ENCODE peak calls at places on chromosomes 13 and 19, in eight cellular contexts. G is cardiac muscle cell, O is cardiac fibroblast, Q is RWPE1, Z is neural progenitor cell, P is fibroblast of the aortic adventitia, F is thoracic aorta, R is right atrium auricular region. A is an unnamed sample.

GRCh38 chr19:10907925-10908324 is 20.5 kb downstream of the YIPF2 start:
- DNase-seq in G (no peak), O (no peak), Q (no peak), Z (no peak), P (no peak), F (no peak), R (no peak), A (no peak)

GRCh38 chr13:51180853-51181511 is 41.2 kb upstream of the FAM124A start:
- DNase-seq in G (no peak), O (no peak), Q (no peak), Z (no peak), P (no peak), F (no peak), R (no peak), A (no peak)

GRCh38 chr13:97630725-97631124 is 196.8 kb downstream of the RAP2A start:
- DNase-seq in G (no peak), O (no peak), Q (no peak), Z (no peak), P (no peak), F (no peak), R (no peak), A (no peak)

GRCh38 chr19:15283141-15283885 is 49.0 kb downstream of the BRD4 start:
- DNase-seq in G (peak; percentile 19), O (peak; percentile 55), Q (no peak), Z (no peak), P (peak; percentile 83), F (peak; percentile 63), R (peak; percentile 80), A (no peak)

GRCh38 chr19:29287061-29287460 is 74.1 kb upstream of the UQCRFS1 start:
- DNase-seq in G (no peak), O (no peak), Q (no peak), Z (no peak), P (no peak), F (no peak), R (no peak), A (no peak)

GRCh38 chr13:59356607-59357006 is 807.1 kb downstream of the DIAPH3 start:
- DNase-seq in G (no peak), O (peak; percentile 87), Q (no peak), Z (no peak), P (peak; percentile 9), F (no peak), R (peak; percentile 79), A (no peak)

GRCh38 chr13:75347457-75347856 is 134.5 kb downstream of the TBC1D4 start:
- DNase-seq in G (no peak), O (no peak), Q (no peak), Z (no peak), P (no peak), F (no peak), R (no peak), A (no peak)

GRCh38 chr19:2235396-2236284 is 489 bp downstream of the PLEKHJ1 start:
- DNase-seq in G (peak; percentile 58), O (no peak), Q (no peak), Z (peak; percentile 37), P (no peak), F (no peak), R (no peak), A (no peak)

GRCh38 chr19:44003461-44004134 is 841 bp downstream of the ZNF230 start:
- DNase-seq in G (peak; percentile 10), O (peak; percentile 14), Q (peak; percentile 19), Z (peak; percentile 33), P (peak; percentile 11), F (no peak), R (no peak), A (no peak)

GRCh38 chr19:45464274-45464673 is 3.5 kb upstream of the FOSB start:
- DNase-seq in G (no peak), O (no peak), Q (no peak), Z (no peak), P (no peak), F (no peak), R (no peak), A (no peak)

GRCh38 chr19:21603431-21604153 is 98.2 kb downstream of the ZNF429 start:
- DNase-seq in G (peak; percentile 15), O (no peak), Q (no peak), Z (no peak), P (no peak), F (no peak), R (no peak), A (no peak)

GRCh38 chr13:26502826-26503225 is 54.7 kb upstream of the WASF3 start:
- DNase-seq in G (no peak), O (peak; percentile 67), Q (no peak), Z (peak; percentile 40), P (peak; percentile 88), F (no peak), R (peak; percentile 77), A (no peak)

GRCh38 chr19:7928741-7929701 is 3.1 kb upstream of the CTXN1 start:
- DNase-seq in G (peak; percentile 49), O (peak; percentile 93), Q (peak; percentile 58), Z (peak; percentile 75), P (peak; percentile 94), F (no peak), R (no peak), A (no peak)

GRCh38 chr13:39324806-39325311 is 278.1 kb downstream of the LHFPL6 start:
- DNase-seq in G (no peak), O (no peak), Q (no peak), Z (no peak), P (no peak), F (no peak), R (no peak), A (no peak)

GRCh38 chr19:824885-825284 is 2.8 kb upstream of the AZU1 start:
- DNase-seq in G (no peak), O (no peak), Q (no peak), Z (no peak), P (no peak), F (no peak), R (no peak), A (no peak)

GRCh38 chr19:829129-829758 is 1.6 kb downstream of the AZU1 start:
- DNase-seq in G (no peak), O (no peak), Q (no peak), Z (no peak), P (no peak), F (no peak), R (no peak), A (no peak)

GRCh38 chr19:827314-827709 is 325 bp upstream of the AZU1 start:
- DNase-seq in G (no peak), O (no peak), Q (no peak), Z (no peak), P (no peak), F (no peak), R (no peak), A (no peak)

GRCh38 chr19:825897-826640 is 1.6 kb upstream of the AZU1 start:
- DNase-seq in G (no peak), O (no peak), Q (no peak), Z (no peak), P (no peak), F (no peak), R (no peak), A (no peak)

DNA sequence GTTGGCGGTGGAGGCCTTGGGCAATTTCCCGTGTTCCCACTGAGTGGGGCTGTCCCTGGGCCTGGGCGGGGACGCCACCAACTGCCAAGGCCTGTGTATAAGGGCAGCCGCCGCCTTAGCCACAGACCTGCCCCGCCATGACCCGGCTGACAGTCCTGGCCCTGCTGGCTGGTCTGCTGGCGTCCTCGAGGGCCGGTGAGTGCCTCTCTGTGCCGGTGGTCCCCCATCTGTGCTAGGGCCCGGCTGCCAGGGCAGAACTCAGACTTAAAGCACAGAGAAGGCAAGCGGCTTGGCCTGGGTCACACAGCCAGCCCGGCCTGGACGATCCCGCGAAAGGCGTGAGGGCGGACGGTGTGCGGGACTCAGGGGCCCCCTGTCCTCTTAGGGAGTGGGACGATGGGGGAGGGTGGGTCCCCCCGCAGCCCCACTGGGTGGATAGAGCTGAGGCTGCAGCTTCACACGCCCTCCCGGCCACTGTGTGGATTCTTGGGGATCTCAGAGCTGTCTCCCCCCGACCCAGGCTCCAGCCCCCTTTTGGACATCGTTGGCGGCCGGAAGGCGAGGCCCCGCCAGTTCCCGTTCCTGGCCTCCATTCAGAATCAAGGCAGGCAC is at the start of gene AZU1:
- DNase-seq in G (no peak), O (no peak), Q (no peak), Z (no peak), P (no peak), F (no peak), R (no peak), A (peak; percentile 85)
- TF ChIP-seq CTCF in G (no peak), O (no peak), Q (no peak), Z (no peak), P (no peak), F (no peak), R (no peak), A (no peak)

GRCh38 chr19:680287-681028 is 4.3 kb downstream of the FSTL3 start:
- DNase-seq in G (peak; percentile 98), O (peak; percentile 100), Q (peak; percentile 96), Z (peak; percentile 99), P (peak; percentile 98), F (peak; percentile 96), R (peak; percentile 100), A (peak; percentile 100)
- TF ChIP-seq CTCF in G (peak; percentile 28), O (no peak), Q (peak; percentile 60), Z (peak; percentile 55), P (peak; percentile 31), F (peak; percentile 35), R (peak; percentile 59), A (peak; percentile 59)

DNA sequence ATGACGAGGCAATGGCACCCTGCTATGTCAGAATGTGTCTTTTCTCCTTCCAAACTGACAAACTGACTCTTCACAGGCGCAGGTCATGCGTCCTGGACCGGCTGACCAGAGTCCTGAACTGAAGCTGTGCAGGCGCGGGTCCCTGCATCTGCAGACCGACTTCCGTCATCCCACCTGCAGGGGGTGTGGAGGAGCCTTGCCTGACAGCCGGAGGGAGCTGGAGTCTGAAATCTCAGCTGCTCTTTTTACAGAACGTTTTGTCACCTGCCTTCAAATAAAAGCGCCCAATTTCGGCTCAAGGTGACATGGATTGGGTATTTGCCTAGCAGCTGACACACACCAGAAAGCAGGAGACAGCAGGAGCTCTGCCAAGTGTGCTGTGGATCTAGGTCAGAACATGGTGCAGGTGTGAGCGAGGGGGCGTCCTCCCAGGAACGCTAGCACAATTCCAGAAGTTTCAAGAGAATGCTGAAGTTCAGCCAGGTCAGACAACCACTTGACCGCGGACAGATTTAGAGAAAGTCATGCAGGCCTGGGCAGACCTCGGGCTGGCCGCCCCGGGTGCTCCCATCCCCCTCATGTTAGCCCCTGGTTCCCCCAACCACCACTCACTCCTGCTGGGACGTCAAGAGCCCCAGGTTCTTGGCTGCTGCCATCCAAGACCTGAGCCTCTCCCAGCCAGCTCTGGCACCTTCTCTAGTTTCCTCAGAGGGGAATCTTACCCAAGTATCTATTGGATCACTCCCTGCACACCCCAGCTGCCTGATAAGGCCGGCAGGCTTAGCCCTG is 32.8 kb downstream of the ELL start:
- DNase-seq in G (peak; percentile 84), O (no peak), Q (no peak), Z (peak; percentile 81), P (no peak), F (no peak), R (no peak), A (no peak)
- TF ChIP-seq CTCF in G (peak; percentile 25), O (peak; percentile 13), Q (no peak), Z (peak; percentile 59), P (peak; percentile 28), F (peak; percentile 10), R (peak; percentile 55), A (peak; percentile 35)

DNA sequence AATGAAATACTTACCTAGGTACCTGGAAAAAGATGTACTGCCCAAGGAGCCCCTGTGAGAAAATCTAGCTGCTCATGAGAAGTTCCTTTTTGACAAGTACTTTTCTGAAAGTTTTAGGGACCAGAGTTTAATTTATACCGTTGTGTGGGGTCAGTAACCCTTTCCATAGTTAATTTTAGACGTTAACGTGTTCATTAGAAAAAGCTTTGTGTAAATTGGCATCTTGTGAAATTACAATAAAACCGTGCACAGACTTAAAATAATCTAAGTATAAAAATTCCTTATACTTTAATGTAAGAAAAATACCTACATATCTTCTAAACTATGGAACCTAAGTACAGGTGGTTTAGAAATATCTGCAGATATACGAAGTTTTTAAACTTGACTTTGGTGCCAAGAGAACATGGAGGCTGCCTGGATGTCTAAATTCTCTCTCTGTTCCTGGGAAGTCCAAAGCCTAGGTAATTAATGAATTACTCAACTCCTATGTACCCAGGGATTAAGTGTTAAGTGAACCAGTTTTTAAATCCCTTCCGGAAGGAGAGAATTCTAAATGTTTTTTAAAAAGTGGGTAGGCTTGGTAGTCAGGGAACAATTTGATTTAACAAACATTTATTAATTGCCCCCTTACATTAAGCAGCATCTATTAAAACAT is 50.2 kb upstream of the PDX1 start:
- DNase-seq in G (no peak), O (no peak), Q (no peak), Z (no peak), P (no peak), F (no peak), R (no peak), A (no peak)
- TF ChIP-seq CTCF in G (no peak), O (no peak), Q (peak; percentile 2), Z (peak; percentile 3), P (no peak), F (no peak), R (no peak), A (no peak)

A was measured in osteocyte.